ENCODE peak calls at places on chromosome 2, in seven cellular contexts. J is right cardiac atrium; A is KG1; K is left lobe of liver; P is skeletal muscle cell; N is EH; E is activated effector memory CD4-positive, alpha-beta T cell treated with anti-CD3 and anti-CD28 coated beads, Interleukin-2, amount 50 U/mL, for 16 hours. D is an unnamed sample.

GRCh38 chr2:208326016-208326415 is 60.0 kb downstream of the PIKFYVE start:
- DNase-seq in J (no peak), A (no peak), K (no peak), P (no peak), N (no peak), E (no peak), D (no peak)

GRCh38 chr2:226797289-226797988 is 2.2 kb downstream of the IRS1 start:
- DNase-seq in J (peak), A (no peak), K (peak), P (no peak), N (no peak), E (no peak), D (no peak)

GRCh38 chr2:71455741-71456569 is 2.6 kb downstream of the DYSF start:
- DNase-seq in J (peak), A (no peak), K (peak), P (no peak), N (peak), E (no peak), D (no peak)

GRCh38 chr2:71716697-71717624 is 263.6 kb downstream of the DYSF start:
- DNase-seq in J (peak), A (no peak), K (peak), P (peak), N (peak), E (peak), D (no peak)

GRCh38 chr2:135756692-135757091 is 15.0 kb downstream of the UBXN4 start:
- DNase-seq in J (no peak), A (no peak), K (no peak), P (no peak), N (no peak), E (no peak), D (no peak)

GRCh38 chr2:215684448-215685217 is 248.8 kb upstream of the FN1 start:
- DNase-seq in J (no peak), A (no peak), K (no peak), P (peak), N (peak), E (no peak), D (no peak)

GRCh38 chr2:230881840-230882239 is 17.1 kb downstream of the ITM2C start:
- DNase-seq in J (no peak), A (no peak), K (no peak), P (no peak), N (no peak), E (peak), D (no peak)

GRCh38 chr2:80086831-80087230 is 217.7 kb downstream of the LRRTM1 start:
- DNase-seq in J (no peak), A (no peak), K (no peak), P (peak), N (peak), E (no peak), D (no peak)

GRCh38 chr2:65549262-65550036 is 117.0 kb upstream of the SPRED2 start:
- DNase-seq in J (no peak), A (no peak), K (no peak), P (no peak), N (no peak), E (peak), D (peak)

GRCh38 chr2:43837831-43838559 is 644 bp downstream of the ABCG5 start:
- DNase-seq in J (no peak), A (no peak), K (peak), P (no peak), N (no peak), E (no peak), D (no peak)

GRCh38 chr2:106085441-106085911 is 108.6 kb downstream of the UXS1 start:
- DNase-seq in J (no peak), A (no peak), K (no peak), P (no peak), N (peak), E (peak), D (peak)

GRCh38 chr2:85611705-85612587 is at the start of gene C2orf68:
- DNase-seq in J (peak), A (peak), K (peak), P (peak), N (peak), E (peak), D (peak)

GRCh38 chr2:232527905-232528470 is 2.0 kb downstream of the CHRND start:
- DNase-seq in J (peak), A (no peak), K (no peak), P (no peak), N (no peak), E (no peak), D (no peak)

GRCh38 chr2:45554073-45554742 is 56.9 kb downstream of the SRBD1 start:
- DNase-seq in J (no peak), A (no peak), K (no peak), P (no peak), N (peak), E (no peak), D (no peak)

GRCh38 chr2:163171786-163172549 is 333.4 kb upstream of the KCNH7 start:
- DNase-seq in J (no peak), A (no peak), K (no peak), P (peak), N (peak), E (no peak), D (no peak)

GRCh38 chr2:46122318-46122970 is 174.8 kb upstream of the EPAS1 start:
- DNase-seq in J (no peak), A (no peak), K (no peak), P (no peak), N (no peak), E (no peak), D (no peak)

GRCh38 chr2:232611559-232612218 is 21.7 kb upstream of the EFHD1 start:
- DNase-seq in J (peak), A (peak), K (peak), P (peak), N (peak), E (peak), D (peak)

GRCh38 chr2:240405133-240405532 is 30.3 kb upstream of the GPC1 start:
- DNase-seq in J (no peak), A (no peak), K (peak), P (no peak), N (no peak), E (no peak), D (peak)

GRCh38 chr2:240149943-240150784 is 9.7 kb upstream of the OTOS start:
- DNase-seq in J (no peak), A (no peak), K (no peak), P (no peak), N (peak), E (peak), D (peak)

GRCh38 chr2:18067980-18068379 is 189.5 kb downstream of the KCNS3 start:
- DNase-seq in J (peak), A (no peak), K (no peak), P (no peak), N (no peak), E (no peak), D (no peak)

GRCh38 chr2:203928849-203929248 is 7.7 kb upstream of the ICOS start:
- DNase-seq in J (no peak), A (no peak), K (no peak), P (no peak), N (peak), E (no peak), D (no peak)

GRCh38 chr2:142190805-142191204 is 60.0 kb upstream of the LRP1B start:
- DNase-seq in J (no peak), A (no peak), K (no peak), P (no peak), N (peak), E (no peak), D (no peak)